ENCODE peak calls at places on chromosomes 11 and 22, in five cellular contexts. One of them, this sample, is unnamed.

GRCh38 chr11:106424111-106424510 is 346.6 kb downstream of the AASDHPPT start:
- DNase-seq in Calu3: no peak
- DNase-seq in CD8-positive, alpha-beta T cell: no peak
- DNase-seq in MM.1S: no peak
- DNase-seq in cardiac muscle cell: peak; percentile 74
- DNase-seq in this sample: no peak

GRCh38 chr11:57210731-57211335 is 26.2 kb downstream of the APLNR start:
- DNase-seq in Calu3: no peak
- DNase-seq in CD8-positive, alpha-beta T cell: no peak
- DNase-seq in MM.1S: no peak
- DNase-seq in cardiac muscle cell: no peak
- DNase-seq in this sample: no peak

GRCh38 chr22:28034760-28035401 is 115.8 kb upstream of the PITPNB start:
- DNase-seq in Calu3: no peak
- DNase-seq in CD8-positive, alpha-beta T cell: peak; percentile 35
- DNase-seq in MM.1S: no peak
- DNase-seq in cardiac muscle cell: peak; percentile 84
- DNase-seq in this sample: no peak

GRCh38 chr11:119783466-119784400 is 54.7 kb upstream of the NECTIN1 start:
- DNase-seq in Calu3: no peak
- DNase-seq in CD8-positive, alpha-beta T cell: no peak
- DNase-seq in MM.1S: no peak
- DNase-seq in cardiac muscle cell: peak; percentile 20
- DNase-seq in this sample: peak; percentile 62

GRCh38 chr22:45127866-45128265 is 35.9 kb upstream of the NUP50 start:
- DNase-seq in Calu3: no peak
- DNase-seq in CD8-positive, alpha-beta T cell: no peak
- DNase-seq in MM.1S: no peak
- DNase-seq in cardiac muscle cell: no peak
- DNase-seq in this sample: no peak

GRCh38 chr11:123381817-123382554 is 48.1 kb upstream of the GRAMD1B start:
- DNase-seq in Calu3: no peak
- DNase-seq in CD8-positive, alpha-beta T cell: no peak
- DNase-seq in MM.1S: peak; percentile 61
- DNase-seq in cardiac muscle cell: no peak
- DNase-seq in this sample: no peak

GRCh38 chr11:113876798-113877672 is 1.7 kb upstream of the USP28 start:
- DNase-seq in Calu3: no peak
- DNase-seq in CD8-positive, alpha-beta T cell: no peak
- DNase-seq in MM.1S: no peak
- DNase-seq in cardiac muscle cell: no peak
- DNase-seq in this sample: no peak

GRCh38 chr11:83006877-83007330 is 64.8 kb downstream of the RAB30 start:
- DNase-seq in Calu3: no peak
- DNase-seq in CD8-positive, alpha-beta T cell: no peak
- DNase-seq in MM.1S: peak; percentile 34
- DNase-seq in cardiac muscle cell: no peak
- DNase-seq in this sample: no peak

GRCh38 chr22:16957781-16958180 is 50.2 kb downstream of the GAB4 start:
- DNase-seq in Calu3: no peak
- DNase-seq in CD8-positive, alpha-beta T cell: no peak
- DNase-seq in MM.1S: no peak
- DNase-seq in cardiac muscle cell: no peak
- DNase-seq in this sample: peak; percentile 63

GRCh38 chr11:96113100-96113710 is 189.3 kb upstream of the MTMR2 start:
- DNase-seq in Calu3: no peak
- DNase-seq in CD8-positive, alpha-beta T cell: no peak
- DNase-seq in MM.1S: no peak
- DNase-seq in cardiac muscle cell: peak; percentile 76
- DNase-seq in this sample: no peak

GRCh38 chr22:43925433-43926348 is 2.1 kb downstream of the PNPLA3 start:
- DNase-seq in Calu3: no peak
- DNase-seq in CD8-positive, alpha-beta T cell: no peak
- DNase-seq in MM.1S: no peak
- DNase-seq in cardiac muscle cell: peak; percentile 25
- DNase-seq in this sample: no peak

GRCh38 chr11:134677338-134677948 is 265.4 kb upstream of the B3GAT1 start:
- DNase-seq in Calu3: no peak
- DNase-seq in CD8-positive, alpha-beta T cell: no peak
- DNase-seq in MM.1S: no peak
- DNase-seq in cardiac muscle cell: no peak
- DNase-seq in this sample: no peak

GRCh38 chr22:17436981-17437410 is 67.7 kb downstream of the CECR2 start:
- DNase-seq in Calu3: no peak
- DNase-seq in CD8-positive, alpha-beta T cell: no peak
- DNase-seq in MM.1S: no peak
- DNase-seq in cardiac muscle cell: no peak
- DNase-seq in this sample: no peak

GRCh38 chr11:73178092-73178539 is 36.0 kb upstream of the FCHSD2 start:
- DNase-seq in Calu3: peak; percentile 82
- DNase-seq in CD8-positive, alpha-beta T cell: peak; percentile 80
- DNase-seq in MM.1S: peak; percentile 86
- DNase-seq in cardiac muscle cell: peak; percentile 93
- DNase-seq in this sample: no peak

GRCh38 chr11:61830318-61831105 is 2.4 kb downstream of the FADS2 start:
- DNase-seq in Calu3: no peak
- DNase-seq in CD8-positive, alpha-beta T cell: no peak
- DNase-seq in MM.1S: no peak
- DNase-seq in cardiac muscle cell: peak; percentile 66
- DNase-seq in this sample: no peak

GRCh38 chr22:23841736-23842404 is 3.1 kb upstream of the DERL3 start:
- DNase-seq in Calu3: no peak
- DNase-seq in CD8-positive, alpha-beta T cell: no peak
- DNase-seq in MM.1S: no peak
- DNase-seq in cardiac muscle cell: no peak
- DNase-seq in this sample: no peak

GRCh38 chr11:133163463-133164419 is 368.6 kb downstream of the OPCML start:
- DNase-seq in Calu3: peak; percentile 1
- DNase-seq in CD8-positive, alpha-beta T cell: no peak
- DNase-seq in MM.1S: peak; percentile 29
- DNase-seq in cardiac muscle cell: peak; percentile 61
- DNase-seq in this sample: no peak

GRCh38 chr11:70423523-70424505 is 25.5 kb downstream of the CTTN start:
- DNase-seq in Calu3: peak; percentile 28
- DNase-seq in CD8-positive, alpha-beta T cell: peak; percentile 30
- DNase-seq in MM.1S: no peak
- DNase-seq in cardiac muscle cell: peak; percentile 94
- DNase-seq in this sample: no peak

GRCh38 chr11:87325490-87325872 is 287.7 kb downstream of the TMEM135 start:
- DNase-seq in Calu3: no peak
- DNase-seq in CD8-positive, alpha-beta T cell: no peak
- DNase-seq in MM.1S: no peak
- DNase-seq in cardiac muscle cell: no peak
- DNase-seq in this sample: no peak

GRCh38 chr11:75195164-75195962 is 44.5 kb downstream of the SLCO2B1 start:
- DNase-seq in Calu3: no peak
- DNase-seq in CD8-positive, alpha-beta T cell: no peak
- DNase-seq in MM.1S: no peak
- DNase-seq in cardiac muscle cell: peak; percentile 55
- DNase-seq in this sample: no peak

GRCh38 chr22:36608987-36609386 is 80.0 kb upstream of the EIF3D start:
- DNase-seq in Calu3: no peak
- DNase-seq in CD8-positive, alpha-beta T cell: no peak
- DNase-seq in MM.1S: no peak
- DNase-seq in cardiac muscle cell: no peak
- DNase-seq in this sample: no peak

GRCh38 chr11:125300791-125301218 is 136.3 kb downstream of the PKNOX2 start:
- DNase-seq in Calu3: peak; percentile 9
- DNase-seq in CD8-positive, alpha-beta T cell: no peak
- DNase-seq in MM.1S: peak; percentile 93
- DNase-seq in cardiac muscle cell: peak; percentile 91
- DNase-seq in this sample: no peak

GRCh38 chr11:70735976-70736375 is 337.6 kb downstream of the CTTN start:
- DNase-seq in Calu3: no peak
- DNase-seq in CD8-positive, alpha-beta T cell: no peak
- DNase-seq in MM.1S: no peak
- DNase-seq in cardiac muscle cell: no peak
- DNase-seq in this sample: peak; percentile 48

GRCh38 chr22:29334696-29335344 is 19.3 kb upstream of the RASL10A start:
- DNase-seq in Calu3: no peak
- DNase-seq in CD8-positive, alpha-beta T cell: no peak
- DNase-seq in MM.1S: no peak
- DNase-seq in cardiac muscle cell: no peak
- DNase-seq in this sample: no peak

GRCh38 chr11:5252280-5253265 is 2.0 kb downstream of the HBG2 start:
- DNase-seq in Calu3: no peak
- DNase-seq in CD8-positive, alpha-beta T cell: no peak
- DNase-seq in MM.1S: no peak
- DNase-seq in cardiac muscle cell: no peak
- DNase-seq in this sample: no peak

GRCh38 chr11:8261921-8262551 is 1.6 kb downstream of the LMO1 start:
- DNase-seq in Calu3: no peak
- DNase-seq in CD8-positive, alpha-beta T cell: no peak
- DNase-seq in MM.1S: no peak
- DNase-seq in cardiac muscle cell: no peak
- DNase-seq in this sample: no peak

GRCh38 chr11:1839924-1840779 is 1.4 kb downstream of the TNNI2 start:
- DNase-seq in Calu3: no peak
- DNase-seq in CD8-positive, alpha-beta T cell: no peak
- DNase-seq in MM.1S: no peak
- DNase-seq in cardiac muscle cell: no peak
- DNase-seq in this sample: no peak

GRCh38 chr11:69351460-69351859 is 57.5 kb downstream of the MYEOV start:
- DNase-seq in Calu3: no peak
- DNase-seq in CD8-positive, alpha-beta T cell: no peak
- DNase-seq in MM.1S: no peak
- DNase-seq in cardiac muscle cell: peak; percentile 69
- DNase-seq in this sample: no peak

GRCh38 chr11:96074551-96075309 is 150.8 kb upstream of the MTMR2 start:
- DNase-seq in Calu3: no peak
- DNase-seq in CD8-positive, alpha-beta T cell: no peak
- DNase-seq in MM.1S: no peak
- DNase-seq in cardiac muscle cell: no peak
- DNase-seq in this sample: no peak

GRCh38 chr11:115499241-115499799 is 4.9 kb downstream of the CADM1 start:
- DNase-seq in Calu3: no peak
- DNase-seq in CD8-positive, alpha-beta T cell: no peak
- DNase-seq in MM.1S: no peak
- DNase-seq in cardiac muscle cell: no peak
- DNase-seq in this sample: no peak

GRCh38 chr11:126340960-126341709 is 14.4 kb upstream of the ST3GAL4 start:
- DNase-seq in Calu3: no peak
- DNase-seq in CD8-positive, alpha-beta T cell: no peak
- DNase-seq in MM.1S: no peak
- DNase-seq in cardiac muscle cell: no peak
- DNase-seq in this sample: peak; percentile 37
- TF ChIP-seq CTCF in Calu3: no peak
- TF ChIP-seq CTCF in CD8-positive, alpha-beta T cell: no peak
- TF ChIP-seq CTCF in MM.1S: no peak
- TF ChIP-seq CTCF in cardiac muscle cell: no peak
- TF ChIP-seq CTCF in this sample: no peak

GRCh38 chr22:46357186-46357500 is 21.6 kb downstream of the TRMU start:
- DNase-seq in Calu3: no peak
- DNase-seq in CD8-positive, alpha-beta T cell: no peak
- DNase-seq in MM.1S: no peak
- DNase-seq in cardiac muscle cell: no peak
- DNase-seq in this sample: no peak
- TF ChIP-seq CTCF in Calu3: no peak
- TF ChIP-seq CTCF in CD8-positive, alpha-beta T cell: no peak
- TF ChIP-seq CTCF in MM.1S: no peak
- TF ChIP-seq CTCF in cardiac muscle cell: no peak
- TF ChIP-seq CTCF in this sample: no peak

DNA sequence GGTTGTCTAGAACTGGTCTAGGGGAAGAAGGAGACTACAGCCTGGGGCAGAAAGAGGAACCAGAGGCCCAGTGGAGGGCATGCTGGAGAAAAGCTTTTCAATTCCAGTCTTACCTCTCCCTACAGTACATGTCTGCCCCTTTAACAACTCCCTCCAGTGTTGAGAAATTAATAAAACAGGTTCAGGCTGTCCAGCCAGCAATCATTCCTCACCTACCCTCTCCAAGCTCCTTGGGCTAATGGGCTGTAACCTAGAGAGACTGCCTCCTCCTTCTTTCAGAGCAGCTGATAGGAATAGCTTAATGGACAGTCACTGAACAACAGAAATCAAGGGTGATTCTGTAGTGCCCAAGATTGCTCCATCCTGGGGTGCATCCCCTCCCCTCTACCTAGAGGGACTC is 8.8 kb downstream of the SLC35F2 start:
- DNase-seq in Calu3: no peak
- DNase-seq in CD8-positive, alpha-beta T cell: no peak
- DNase-seq in MM.1S: no peak
- DNase-seq in cardiac muscle cell: no peak
- DNase-seq in this sample: no peak
- TF ChIP-seq CTCF in Calu3: no peak
- TF ChIP-seq CTCF in CD8-positive, alpha-beta T cell: no peak
- TF ChIP-seq CTCF in MM.1S: no peak
- TF ChIP-seq CTCF in cardiac muscle cell: no peak
- TF ChIP-seq CTCF in this sample: no peak

DNA sequence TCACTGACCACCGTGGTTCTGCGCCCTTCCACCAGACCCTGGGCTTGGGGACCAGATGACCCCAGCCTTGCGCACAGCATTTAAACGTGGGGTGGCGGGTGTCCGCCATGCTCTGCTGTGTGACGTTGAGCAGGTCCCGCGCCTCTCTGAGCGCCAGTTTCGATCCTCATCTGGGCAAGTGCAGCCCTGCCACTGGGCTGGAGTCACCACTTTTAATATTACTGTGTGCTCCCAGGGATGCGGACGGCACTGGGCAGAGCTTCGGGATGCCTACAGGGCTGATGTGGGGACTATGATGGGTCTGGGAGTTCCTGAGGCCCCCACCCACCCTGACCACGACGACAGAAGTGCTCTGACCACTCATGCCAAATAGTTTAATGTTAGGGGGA is 1.2 kb upstream of the NUDT8 start:
- DNase-seq in Calu3: no peak
- DNase-seq in CD8-positive, alpha-beta T cell: no peak
- DNase-seq in MM.1S: no peak
- DNase-seq in cardiac muscle cell: no peak
- DNase-seq in this sample: peak; percentile 84
- TF ChIP-seq CTCF in Calu3: no peak
- TF ChIP-seq CTCF in CD8-positive, alpha-beta T cell: peak; percentile 18
- TF ChIP-seq CTCF in MM.1S: no peak
- TF ChIP-seq CTCF in cardiac muscle cell: no peak
- TF ChIP-seq CTCF in this sample: peak; percentile 70

This sample was measured in chondrocyte.